ENCODE peak calls at places on chromosome 22, in ten cellular contexts. One of them, this sample, is unnamed.

GRCh38 chr22:37710675-37711074 is 13.8 kb downstream of the TRIOBP start:
- DNase-seq in AG09309: no peak
- DNase-seq in AML-193: no peak
- DNase-seq in Daoy: no peak
- DNase-seq in stimulated activated CD8-positive, alpha-beta memory T cell treated with anti-CD3 and anti-CD28 coated beads, Interleukin-15, amount 100 ng/mL, for 4 hours: no peak
- DNase-seq in stimulated activated naive CD8-positive, alpha-beta T cell treated with anti-CD3 and anti-CD28 coated beads, Interleukin-15, Interleukin-2, amounts not matched to agents 100 U/mL and 50 U/mL, for 24 hours: no peak
- DNase-seq in retina: no peak
- DNase-seq in H9: no peak
- DNase-seq in progenitor cell of endocrine pancreas: no peak
- DNase-seq in erythroblast: no peak
- DNase-seq in this sample: no peak

GRCh38 chr22:20427104-20427944 is 10.3 kb downstream of the SCARF2 start:
- DNase-seq in Daoy: no peak
- DNase-seq in progenitor cell of endocrine pancreas: no peak
- DNase-seq in AML-193: no peak
- DNase-seq in stimulated activated naive CD8-positive, alpha-beta T cell treated with anti-CD3 and anti-CD28 coated beads, Interleukin-15, Interleukin-2, amounts not matched to agents 100 U/mL and 50 U/mL, for 24 hours: no peak
- DNase-seq in retina: no peak
- DNase-seq in stimulated activated CD8-positive, alpha-beta memory T cell treated with anti-CD3 and anti-CD28 coated beads, Interleukin-15, amount 100 ng/mL, for 4 hours: no peak
- DNase-seq in H9: no peak
- DNase-seq in AG09309: no peak
- DNase-seq in erythroblast: no peak
- DNase-seq in this sample: no peak

GRCh38 chr22:30240541-30241417 is 5.8 kb downstream of the LIF start:
- DNase-seq in erythroblast: no peak
- DNase-seq in stimulated activated CD8-positive, alpha-beta memory T cell treated with anti-CD3 and anti-CD28 coated beads, Interleukin-15, amount 100 ng/mL, for 4 hours: no peak
- DNase-seq in AG09309: no peak
- DNase-seq in retina: no peak
- DNase-seq in Daoy: peak; percentile 61
- DNase-seq in stimulated activated naive CD8-positive, alpha-beta T cell treated with anti-CD3 and anti-CD28 coated beads, Interleukin-15, Interleukin-2, amounts not matched to agents 100 U/mL and 50 U/mL, for 24 hours: no peak
- DNase-seq in progenitor cell of endocrine pancreas: no peak
- DNase-seq in AML-193: no peak
- DNase-seq in H9: no peak
- DNase-seq in this sample: no peak

GRCh38 chr22:29195118-29195963 is 10.4 kb upstream of the EMID1 start:
- DNase-seq in H9: no peak
- DNase-seq in AML-193: no peak
- DNase-seq in erythroblast: peak; percentile 94
- DNase-seq in AG09309: no peak
- DNase-seq in retina: peak; percentile 64
- DNase-seq in stimulated activated CD8-positive, alpha-beta memory T cell treated with anti-CD3 and anti-CD28 coated beads, Interleukin-15, amount 100 ng/mL, for 4 hours: no peak
- DNase-seq in stimulated activated naive CD8-positive, alpha-beta T cell treated with anti-CD3 and anti-CD28 coated beads, Interleukin-15, Interleukin-2, amounts not matched to agents 100 U/mL and 50 U/mL, for 24 hours: no peak
- DNase-seq in Daoy: no peak
- DNase-seq in progenitor cell of endocrine pancreas: no peak
- DNase-seq in this sample: no peak

GRCh38 chr22:26325641-26326040 is 103.4 kb upstream of the ASPHD2 start:
- DNase-seq in retina: no peak
- DNase-seq in AG09309: no peak
- DNase-seq in H9: no peak
- DNase-seq in AML-193: no peak
- DNase-seq in stimulated activated naive CD8-positive, alpha-beta T cell treated with anti-CD3 and anti-CD28 coated beads, Interleukin-15, Interleukin-2, amounts not matched to agents 100 U/mL and 50 U/mL, for 24 hours: no peak
- DNase-seq in erythroblast: no peak
- DNase-seq in Daoy: no peak
- DNase-seq in progenitor cell of endocrine pancreas: no peak
- DNase-seq in stimulated activated CD8-positive, alpha-beta memory T cell treated with anti-CD3 and anti-CD28 coated beads, Interleukin-15, amount 100 ng/mL, for 4 hours: no peak
- DNase-seq in this sample: no peak

GRCh38 chr22:20238567-20239062 is 29.5 kb downstream of the RTN4R start:
- DNase-seq in stimulated activated CD8-positive, alpha-beta memory T cell treated with anti-CD3 and anti-CD28 coated beads, Interleukin-15, amount 100 ng/mL, for 4 hours: no peak
- DNase-seq in stimulated activated naive CD8-positive, alpha-beta T cell treated with anti-CD3 and anti-CD28 coated beads, Interleukin-15, Interleukin-2, amounts not matched to agents 100 U/mL and 50 U/mL, for 24 hours: peak; percentile 74
- DNase-seq in H9: peak; percentile 92
- DNase-seq in progenitor cell of endocrine pancreas: peak; percentile 53
- DNase-seq in AML-193: peak; percentile 1
- DNase-seq in retina: no peak
- DNase-seq in AG09309: no peak
- DNase-seq in erythroblast: peak; percentile 32
- DNase-seq in Daoy: peak; percentile 49
- DNase-seq in this sample: peak; percentile 88

GRCh38 chr22:29491012-29491411 is 11.0 kb downstream of the NEFH start:
- DNase-seq in H9: no peak
- DNase-seq in AML-193: no peak
- DNase-seq in Daoy: no peak
- DNase-seq in stimulated activated naive CD8-positive, alpha-beta T cell treated with anti-CD3 and anti-CD28 coated beads, Interleukin-15, Interleukin-2, amounts not matched to agents 100 U/mL and 50 U/mL, for 24 hours: no peak
- DNase-seq in progenitor cell of endocrine pancreas: no peak
- DNase-seq in stimulated activated CD8-positive, alpha-beta memory T cell treated with anti-CD3 and anti-CD28 coated beads, Interleukin-15, amount 100 ng/mL, for 4 hours: no peak
- DNase-seq in retina: no peak
- DNase-seq in AG09309: no peak
- DNase-seq in erythroblast: no peak
- DNase-seq in this sample: no peak

GRCh38 chr22:28016781-28017557 is 97.9 kb upstream of the PITPNB start:
- DNase-seq in AML-193: no peak
- DNase-seq in Daoy: no peak
- DNase-seq in progenitor cell of endocrine pancreas: no peak
- DNase-seq in erythroblast: no peak
- DNase-seq in retina: no peak
- DNase-seq in AG09309: no peak
- DNase-seq in H9: no peak
- DNase-seq in stimulated activated CD8-positive, alpha-beta memory T cell treated with anti-CD3 and anti-CD28 coated beads, Interleukin-15, amount 100 ng/mL, for 4 hours: no peak
- DNase-seq in stimulated activated naive CD8-positive, alpha-beta T cell treated with anti-CD3 and anti-CD28 coated beads, Interleukin-15, Interleukin-2, amounts not matched to agents 100 U/mL and 50 U/mL, for 24 hours: no peak
- DNase-seq in this sample: no peak

GRCh38 chr22:48089601-48090331 is 1327.3 kb downstream of the TBC1D22A start:
- DNase-seq in retina: no peak
- DNase-seq in erythroblast: no peak
- DNase-seq in progenitor cell of endocrine pancreas: no peak
- DNase-seq in AG09309: no peak
- DNase-seq in H9: no peak
- DNase-seq in Daoy: peak; percentile 80
- DNase-seq in AML-193: no peak
- DNase-seq in stimulated activated naive CD8-positive, alpha-beta T cell treated with anti-CD3 and anti-CD28 coated beads, Interleukin-15, Interleukin-2, amounts not matched to agents 100 U/mL and 50 U/mL, for 24 hours: no peak
- DNase-seq in stimulated activated CD8-positive, alpha-beta memory T cell treated with anti-CD3 and anti-CD28 coated beads, Interleukin-15, amount 100 ng/mL, for 4 hours: no peak
- DNase-seq in this sample: no peak

GRCh38 chr22:24554316-24555159 is at the start of gene GUCD1:
- DNase-seq in stimulated activated CD8-positive, alpha-beta memory T cell treated with anti-CD3 and anti-CD28 coated beads, Interleukin-15, amount 100 ng/mL, for 4 hours: no peak
- DNase-seq in AML-193: peak; percentile 20
- DNase-seq in stimulated activated naive CD8-positive, alpha-beta T cell treated with anti-CD3 and anti-CD28 coated beads, Interleukin-15, Interleukin-2, amounts not matched to agents 100 U/mL and 50 U/mL, for 24 hours: peak; percentile 43
- DNase-seq in progenitor cell of endocrine pancreas: no peak
- DNase-seq in AG09309: no peak
- DNase-seq in erythroblast: peak; percentile 70
- DNase-seq in retina: no peak
- DNase-seq in Daoy: peak; percentile 32
- DNase-seq in H9: peak; percentile 39
- DNase-seq in this sample: peak; percentile 61

GRCh38 chr22:43226368-43226979 is 39.5 kb upstream of the TTLL12 start:
- DNase-seq in stimulated activated naive CD8-positive, alpha-beta T cell treated with anti-CD3 and anti-CD28 coated beads, Interleukin-15, Interleukin-2, amounts not matched to agents 100 U/mL and 50 U/mL, for 24 hours: no peak
- DNase-seq in retina: peak; percentile 67
- DNase-seq in Daoy: peak; percentile 33
- DNase-seq in AG09309: no peak
- DNase-seq in AML-193: no peak
- DNase-seq in erythroblast: no peak
- DNase-seq in H9: peak; percentile 86
- DNase-seq in stimulated activated CD8-positive, alpha-beta memory T cell treated with anti-CD3 and anti-CD28 coated beads, Interleukin-15, amount 100 ng/mL, for 4 hours: no peak
- DNase-seq in progenitor cell of endocrine pancreas: no peak
- DNase-seq in this sample: no peak

GRCh38 chr22:28795932-28796856 is 4.2 kb downstream of the XBP1 start:
- DNase-seq in erythroblast: no peak
- DNase-seq in progenitor cell of endocrine pancreas: no peak
- DNase-seq in stimulated activated CD8-positive, alpha-beta memory T cell treated with anti-CD3 and anti-CD28 coated beads, Interleukin-15, amount 100 ng/mL, for 4 hours: no peak
- DNase-seq in AG09309: no peak
- DNase-seq in AML-193: no peak
- DNase-seq in H9: no peak
- DNase-seq in retina: no peak
- DNase-seq in Daoy: no peak
- DNase-seq in stimulated activated naive CD8-positive, alpha-beta T cell treated with anti-CD3 and anti-CD28 coated beads, Interleukin-15, Interleukin-2, amounts not matched to agents 100 U/mL and 50 U/mL, for 24 hours: no peak
- DNase-seq in this sample: no peak

GRCh38 chr22:37273846-37274225 is 8.5 kb upstream of the CYTH4 start:
- DNase-seq in progenitor cell of endocrine pancreas: no peak
- DNase-seq in AML-193: no peak
- DNase-seq in retina: no peak
- DNase-seq in stimulated activated CD8-positive, alpha-beta memory T cell treated with anti-CD3 and anti-CD28 coated beads, Interleukin-15, amount 100 ng/mL, for 4 hours: no peak
- DNase-seq in erythroblast: no peak
- DNase-seq in stimulated activated naive CD8-positive, alpha-beta T cell treated with anti-CD3 and anti-CD28 coated beads, Interleukin-15, Interleukin-2, amounts not matched to agents 100 U/mL and 50 U/mL, for 24 hours: no peak
- DNase-seq in Daoy: no peak
- DNase-seq in H9: no peak
- DNase-seq in AG09309: no peak
- DNase-seq in this sample: no peak

GRCh38 chr22:47352920-47353700 is 590.7 kb downstream of the TBC1D22A start:
- DNase-seq in erythroblast: no peak
- DNase-seq in stimulated activated naive CD8-positive, alpha-beta T cell treated with anti-CD3 and anti-CD28 coated beads, Interleukin-15, Interleukin-2, amounts not matched to agents 100 U/mL and 50 U/mL, for 24 hours: no peak
- DNase-seq in AML-193: no peak
- DNase-seq in retina: peak; percentile 0
- DNase-seq in Daoy: no peak
- DNase-seq in H9: no peak
- DNase-seq in progenitor cell of endocrine pancreas: no peak
- DNase-seq in stimulated activated CD8-positive, alpha-beta memory T cell treated with anti-CD3 and anti-CD28 coated beads, Interleukin-15, amount 100 ng/mL, for 4 hours: no peak
- DNase-seq in AG09309: no peak
- DNase-seq in this sample: peak; percentile 11

GRCh38 chr22:37260939-37261338 is 16.9 kb upstream of the RAC2 start:
- DNase-seq in Daoy: peak; percentile 61
- DNase-seq in H9: peak; percentile 78
- DNase-seq in AML-193: peak; percentile 55
- DNase-seq in retina: peak; percentile 84
- DNase-seq in AG09309: no peak
- DNase-seq in progenitor cell of endocrine pancreas: peak; percentile 44
- DNase-seq in stimulated activated naive CD8-positive, alpha-beta T cell treated with anti-CD3 and anti-CD28 coated beads, Interleukin-15, Interleukin-2, amounts not matched to agents 100 U/mL and 50 U/mL, for 24 hours: peak; percentile 68
- DNase-seq in stimulated activated CD8-positive, alpha-beta memory T cell treated with anti-CD3 and anti-CD28 coated beads, Interleukin-15, amount 100 ng/mL, for 4 hours: no peak
- DNase-seq in erythroblast: peak; percentile 73
- DNase-seq in this sample: peak; percentile 75

GRCh38 chr22:31446767-31447166 is 42.9 kb downstream of the EIF4ENIF1 start:
- DNase-seq in retina: no peak
- DNase-seq in stimulated activated naive CD8-positive, alpha-beta T cell treated with anti-CD3 and anti-CD28 coated beads, Interleukin-15, Interleukin-2, amounts not matched to agents 100 U/mL and 50 U/mL, for 24 hours: no peak
- DNase-seq in Daoy: no peak
- DNase-seq in stimulated activated CD8-positive, alpha-beta memory T cell treated with anti-CD3 and anti-CD28 coated beads, Interleukin-15, amount 100 ng/mL, for 4 hours: no peak
- DNase-seq in AML-193: no peak
- DNase-seq in erythroblast: no peak
- DNase-seq in progenitor cell of endocrine pancreas: no peak
- DNase-seq in AG09309: no peak
- DNase-seq in H9: no peak
- DNase-seq in this sample: no peak

GRCh38 chr22:27851974-27852713 is 50.6 kb upstream of the MN1 start:
- DNase-seq in progenitor cell of endocrine pancreas: no peak
- DNase-seq in AML-193: no peak
- DNase-seq in Daoy: no peak
- DNase-seq in stimulated activated naive CD8-positive, alpha-beta T cell treated with anti-CD3 and anti-CD28 coated beads, Interleukin-15, Interleukin-2, amounts not matched to agents 100 U/mL and 50 U/mL, for 24 hours: no peak
- DNase-seq in AG09309: no peak
- DNase-seq in stimulated activated CD8-positive, alpha-beta memory T cell treated with anti-CD3 and anti-CD28 coated beads, Interleukin-15, amount 100 ng/mL, for 4 hours: no peak
- DNase-seq in retina: peak; percentile 54
- DNase-seq in erythroblast: no peak
- DNase-seq in H9: no peak
- DNase-seq in this sample: no peak

GRCh38 chr22:29093501-29093921 is 20.7 kb downstream of the KREMEN1 start:
- DNase-seq in Daoy: peak; percentile 37
- DNase-seq in H9: no peak
- DNase-seq in progenitor cell of endocrine pancreas: no peak
- DNase-seq in stimulated activated CD8-positive, alpha-beta memory T cell treated with anti-CD3 and anti-CD28 coated beads, Interleukin-15, amount 100 ng/mL, for 4 hours: no peak
- DNase-seq in retina: no peak
- DNase-seq in stimulated activated naive CD8-positive, alpha-beta T cell treated with anti-CD3 and anti-CD28 coated beads, Interleukin-15, Interleukin-2, amounts not matched to agents 100 U/mL and 50 U/mL, for 24 hours: no peak
- DNase-seq in erythroblast: no peak
- DNase-seq in AML-193: no peak
- DNase-seq in AG09309: no peak
- DNase-seq in this sample: no peak